ENCODE peak calls at places on chromosomes 16 and 17, in seven cellular contexts. V is OCI-LY7, O is PC-3, C is GM23248, R is SK-N-SH, K is GM23338, Q is neural progenitor cell. T is an unnamed sample. For H3K4me1, the result is how much of the 10 kb centered on the place peaks cover.

GRCh38 chr17:75703191-75703590 is 18.1 kb upstream of the ITGB4 start:
- DNase-seq in V (no peak), O (no peak), C (no peak), R (no peak), K (no peak), Q (no peak), T (no peak)

GRCh38 chr17:73142763-73143395 is 21.9 kb upstream of the SSTR2 start:
- DNase-seq in V (no peak), O (peak), C (peak), R (no peak), K (no peak), Q (no peak), T (no peak)

GRCh38 chr17:50550661-50551432 is 3.9 kb downstream of the SPATA20 start:
- DNase-seq in V (peak), O (peak), C (peak), R (peak), K (peak), Q (peak), T (no peak)

GRCh38 chr17:6215071-6216035 is 145.2 kb downstream of the WSCD1 start:
- DNase-seq in V (no peak), O (no peak), C (no peak), R (no peak), K (no peak), Q (no peak), T (no peak)

GRCh38 chr16:31362476-31363405 is 7.8 kb downstream of the ITGAX start:
- DNase-seq in V (no peak), O (no peak), C (no peak), R (no peak), K (no peak), Q (no peak), T (no peak)

GRCh38 chr17:28613916-28614315 is at the start of gene RSKR:
- DNase-seq in V (no peak), O (no peak), C (peak), R (no peak), K (no peak), Q (no peak), T (no peak)

GRCh38 chr17:63358111-63358839 is 87.8 kb downstream of the CYB561 start:
- DNase-seq in V (no peak), O (no peak), C (peak), R (peak), K (no peak), Q (no peak), T (no peak)

GRCh38 chr17:53757559-53757958 is 65.2 kb upstream of the KIF2B start:
- DNase-seq in V (no peak), O (no peak), C (no peak), R (no peak), K (no peak), Q (no peak), T (no peak)

GRCh38 chr17:65173284-65173793 is 36.2 kb downstream of the RGS9 start:
- DNase-seq in V (peak), O (peak), C (peak), R (peak), K (peak), Q (no peak), T (no peak)

DNA sequence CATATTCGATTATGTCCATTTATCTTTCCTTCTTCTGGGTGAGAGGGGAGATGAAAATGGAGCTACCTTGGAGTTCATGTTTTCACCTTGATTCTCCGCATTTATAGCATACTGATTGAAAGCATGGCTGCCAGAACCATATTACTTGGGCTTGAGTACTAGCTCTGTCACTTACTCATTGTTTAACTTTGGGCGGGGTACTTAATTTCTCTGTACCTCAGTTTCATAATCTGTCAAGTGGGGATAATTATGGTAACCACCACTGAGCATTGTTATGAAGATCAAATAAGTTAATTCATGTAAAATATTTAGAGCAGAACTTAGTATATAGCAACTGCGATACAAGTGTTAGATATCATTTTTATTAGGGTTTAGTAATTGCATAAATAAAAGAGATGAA is 65.2 kb downstream of the FTO start:
- DNase-seq in V (no peak), O (peak), C (no peak), R (no peak), K (no peak), Q (no peak), T (no peak)
- H3K4me1 ChIP-seq in V (under half), O (half or more), C (half or more), R (under half), K (under half), Q (under half), T (under half)

DNA sequence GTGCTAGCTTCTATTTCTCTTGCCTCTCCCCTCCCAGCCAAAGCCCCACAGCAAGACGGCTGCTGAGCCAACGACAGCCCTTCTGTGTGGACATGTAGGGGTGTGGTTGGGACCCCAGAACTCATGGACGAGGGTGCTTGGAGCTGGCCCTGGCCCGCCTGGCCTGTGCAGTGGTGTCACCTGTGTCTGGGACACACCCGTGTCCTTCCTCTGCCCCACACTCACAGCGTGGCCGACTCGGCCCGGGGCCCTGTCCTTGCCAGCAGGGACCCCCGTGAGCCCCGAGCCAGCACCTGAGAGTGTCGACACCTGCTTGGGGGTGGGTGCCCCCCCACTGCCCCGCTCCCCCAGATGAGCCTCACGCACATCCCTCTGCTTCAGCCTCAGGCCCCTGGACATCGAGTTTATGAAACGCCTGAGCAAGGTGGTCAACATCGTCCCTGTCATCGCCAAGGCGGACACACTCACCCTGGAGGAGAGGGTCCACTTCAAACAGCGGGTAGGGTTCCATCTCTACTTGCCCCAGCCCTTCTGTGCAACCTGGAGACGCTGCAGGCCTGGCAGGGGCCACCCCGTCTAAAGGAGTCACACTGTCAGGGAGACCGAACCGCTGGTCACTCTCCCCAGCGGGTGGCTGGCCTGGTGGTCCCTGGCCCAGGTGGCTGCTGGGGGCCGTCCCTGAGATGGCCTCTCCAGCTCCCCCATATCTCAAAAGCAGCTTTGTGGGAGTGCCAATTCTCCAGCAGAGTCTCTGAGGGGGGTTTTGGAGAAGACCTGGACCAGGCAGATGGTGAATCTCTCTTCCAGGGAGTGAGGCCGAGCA is 349.8 kb downstream of the SEC14L1 start:
- DNase-seq in V (no peak), O (no peak), C (no peak), R (no peak), K (no peak), Q (no peak), T (no peak)
- TF ChIP-seq EZH2phosphoT487 in V (no peak), O (no peak), C (no peak), R (no peak), K (no peak), Q (no peak), T (no peak)

GRCh38 chr17:15966183-15966878 is 21.4 kb downstream of the ADORA2B start:
- DNase-seq in V (no peak), O (peak), C (no peak), R (no peak), K (peak), Q (peak), T (no peak)
- H3K4me1 ChIP-seq in V (under half), O (half or more), C (under half), R (under half), K (under half), Q (under half), T (under half)

GRCh38 chr17:13765701-13766100 is 164.0 kb upstream of the HS3ST3A1 start:
- DNase-seq in V (no peak), O (no peak), C (peak), R (no peak), K (no peak), Q (no peak), T (no peak)
- TF ChIP-seq EZH2phosphoT487 in V (no peak), O (no peak), C (no peak), R (no peak), K (no peak), Q (no peak), T (no peak)